ENCODE peak calls at places on chromosomes 3 and 15, in seven cellular contexts. W is testis, C is breast epithelium, J is lower leg skin, X is body of pancreas, R is sigmoid colon, O is esophagus squamous epithelium. E is an unnamed sample.

GRCh38 chr3:40645883-40646282 is 121.1 kb downstream of the ZNF621 start:
- DNase-seq in J (no peak), R (no peak), W (peak), O (no peak), C (no peak), X (peak), E (no peak)

GRCh38 chr3:39176025-39176714 is 16.2 kb downstream of the XIRP1 start:
- DNase-seq in X (no peak), W (no peak), J (no peak), C (no peak), R (peak), O (no peak), E (no peak)

GRCh38 chr15:62449638-62450037 is 284.6 kb upstream of the C2CD4B start:
- DNase-seq in J (no peak), W (no peak), O (no peak), R (no peak), X (no peak), C (no peak), E (no peak)

GRCh38 chr15:62208367-62208766 is 43.3 kb upstream of the C2CD4B start:
- DNase-seq in X (no peak), J (no peak), W (no peak), R (no peak), O (no peak), C (no peak), E (no peak)

GRCh38 chr3:194732617-194733016 is 46.9 kb downstream of the FAM43A start:
- DNase-seq in X (no peak), O (no peak), C (no peak), R (no peak), W (no peak), J (no peak), E (no peak)

GRCh38 chr3:167653750-167654149 is at the start of gene WDR49:
- DNase-seq in R (no peak), J (no peak), W (no peak), O (no peak), X (no peak), C (no peak), E (no peak)

GRCh38 chr3:117184574-117184973 is 475.0 kb downstream of the TUSC7 start:
- DNase-seq in O (no peak), X (no peak), J (no peak), C (no peak), W (no peak), R (no peak), E (no peak)

GRCh38 chr15:65326109-65326508 is 21.6 kb downstream of the RNU5B-1 start:
- DNase-seq in W (peak), O (no peak), X (peak), J (no peak), C (peak), R (peak), E (peak)

GRCh38 chr3:111998661-111999641 is at the start of gene TAGLN3:
- DNase-seq in C (no peak), J (no peak), X (peak), O (no peak), R (no peak), W (no peak), E (no peak)

GRCh38 chr15:38888701-38889154 is 324.1 kb upstream of the RASGRP1 start:
- DNase-seq in R (no peak), J (no peak), C (peak), O (no peak), W (no peak), X (peak), E (no peak)

GRCh38 chr3:140859592-140860336 is 81.9 kb upstream of the SLC25A36 start:
- DNase-seq in J (no peak), W (no peak), C (no peak), R (no peak), X (no peak), O (no peak), E (no peak)

GRCh38 chr15:71559098-71559497 is 251.3 kb upstream of the NR2E3 start:
- DNase-seq in C (peak), R (no peak), J (no peak), O (no peak), X (no peak), W (no peak), E (no peak)

DNA sequence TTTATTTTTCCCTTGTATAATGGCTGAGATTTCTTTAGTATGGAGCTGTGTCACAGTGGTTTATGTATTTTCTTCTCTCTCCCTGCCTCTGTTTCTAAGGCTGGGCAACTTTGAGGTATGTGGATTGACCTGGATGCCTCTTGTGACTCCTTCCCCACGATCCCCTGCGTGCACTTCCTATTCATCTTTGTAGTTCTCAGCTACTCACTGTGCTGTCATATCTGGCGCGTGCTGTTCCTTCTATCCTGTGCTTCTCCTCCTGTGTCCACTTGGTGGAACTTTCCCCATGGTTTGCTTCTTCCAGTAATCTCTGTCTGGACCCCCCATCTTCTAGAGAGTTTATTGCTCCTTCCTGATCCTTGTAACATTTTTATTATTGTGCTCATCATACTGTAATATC is 97.3 kb downstream of the AKAP13 start:
- DNase-seq in O (no peak), R (no peak), C (no peak), X (no peak), J (no peak), W (peak), E (no peak)
- TF ChIP-seq CTCF in O (no peak), R (no peak), C (no peak), X (no peak), J (no peak), W (peak), E (no peak)

GRCh38 chr3:23805881-23806321 is at the start of gene UBE2E1:
- DNase-seq in C (peak), R (peak), O (peak), W (peak), J (peak), X (peak), E (peak)
- TF ChIP-seq POLR2A in C (no peak), R (no peak), O (peak), W (no peak), J (no peak), X (no peak), E (peak)

GRCh38 chr3:50192689-50193141 is 1.3 kb downstream of the GNAT1 start:
- DNase-seq in W (peak), X (peak), C (peak), R (no peak), O (no peak), J (peak), E (peak)
- TF ChIP-seq CTCF in W (peak), X (peak), C (peak), R (peak), O (peak), J (peak), E (peak)

DNA sequence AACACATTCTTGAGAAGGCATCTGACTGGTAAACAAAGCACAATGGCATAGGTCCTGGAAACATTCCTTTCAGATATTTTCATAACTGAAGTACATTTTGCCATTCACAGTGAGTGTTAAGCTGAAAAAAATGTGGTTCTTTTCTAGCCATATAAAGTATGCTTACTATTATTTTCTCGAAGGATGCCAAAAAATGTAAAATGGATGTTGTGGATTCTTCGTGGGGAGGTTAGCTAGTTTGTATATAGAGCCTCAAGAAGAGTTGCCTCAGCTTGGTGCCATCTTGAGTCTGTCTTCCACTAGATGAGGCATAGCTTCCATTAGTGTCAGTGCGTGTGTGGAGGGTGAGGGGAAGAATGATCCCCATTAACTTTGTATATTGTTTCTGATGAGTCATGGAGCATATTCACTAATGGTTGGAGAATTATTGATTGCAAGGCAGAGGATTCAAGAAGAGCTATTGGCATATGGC is 4.1 kb downstream of the MBNL1 start:
- DNase-seq in W (no peak), J (no peak), C (no peak), O (no peak), X (no peak), R (no peak), E (no peak)
- TF ChIP-seq POLR2A in W (no peak), J (no peak), C (no peak), O (no peak), X (no peak), R (no peak), E (no peak)

GRCh38 chr3:183178833-183179549 is 16.5 kb upstream of the LAMP3 start:
- DNase-seq in J (no peak), X (peak), O (no peak), W (peak), C (no peak), R (no peak), E (peak)
- TF ChIP-seq CTCF in J (no peak), X (peak), O (no peak), W (no peak), C (no peak), R (no peak), E (no peak)

DNA sequence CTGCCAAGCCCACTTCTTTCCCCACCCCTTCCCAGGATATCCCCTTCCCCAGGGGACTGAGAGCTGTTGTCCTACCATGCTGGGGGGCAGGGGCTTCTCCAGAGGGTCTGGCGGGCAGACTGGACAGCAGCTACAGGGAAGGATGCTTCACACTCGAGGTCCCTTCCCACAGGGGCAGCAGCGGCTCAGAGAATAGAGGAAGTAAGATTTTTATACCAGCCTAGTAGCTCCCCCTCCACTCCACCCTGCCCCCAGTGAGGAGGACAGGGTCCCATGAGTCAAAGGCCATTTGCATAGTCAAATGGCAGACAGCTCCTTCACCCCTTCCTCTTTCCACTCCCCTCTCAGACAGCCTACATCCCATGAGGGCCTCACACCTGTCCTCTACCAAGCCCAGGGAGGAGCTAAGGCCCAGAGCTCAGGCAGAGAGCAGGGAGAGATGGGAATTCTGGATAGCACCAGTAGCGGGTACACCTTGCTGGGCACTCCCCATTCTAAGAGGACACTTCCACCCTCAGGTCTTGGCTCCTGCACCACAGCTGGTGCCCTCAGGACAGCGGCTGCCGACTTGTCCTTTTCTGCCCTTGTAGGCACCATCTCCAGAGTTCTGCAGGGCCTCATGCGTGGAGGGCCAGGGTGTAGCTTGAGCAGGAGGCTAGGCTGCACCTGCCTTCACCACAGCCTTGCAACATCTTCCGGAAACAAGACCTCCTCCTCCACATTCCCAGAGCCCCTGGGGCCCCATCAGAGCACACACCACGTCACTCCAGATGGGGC is at the start of gene TLR9:
- DNase-seq in C (no peak), W (no peak), O (no peak), J (no peak), R (no peak), X (no peak), E (no peak)
- TF ChIP-seq POLR2A in C (no peak), W (no peak), O (no peak), J (no peak), R (no peak), X (no peak), E (no peak)

GRCh38 chr3:193592841-193593665 is at the start of gene OPA1:
- DNase-seq in X (peak), J (peak), W (peak), C (peak), R (peak), O (peak), E (peak)
- TF ChIP-seq CTCF in X (no peak), J (no peak), W (peak), C (peak), R (peak), O (peak), E (peak)